ENCODE peak calls at places on chromosomes 16 and 17, in seven cellular contexts. I is ELF-1, B is ovary, K is right cardiac atrium, C is NCI-H2171 treated with DMSO at 0.1 percent for 48 hours, G is H54, Z is mucosa of descending colon. M is an unnamed sample.

GRCh38 chr17:74756891-74757290 is 8.5 kb downstream of the NHERF1 start:
- DNase-seq in I (no peak), B (no peak), K (no peak), C (no peak), G (no peak), Z (no peak), M (no peak)

GRCh38 chr17:7854078-7854777 is 638 bp upstream of the TMEM88 start:
- DNase-seq in I (no peak), B (peak), K (peak), C (no peak), G (no peak), Z (no peak), M (peak)

GRCh38 chr16:66099261-66099660 is 267.2 kb upstream of the CDH5 start:
- DNase-seq in I (no peak), B (no peak), K (no peak), C (peak), G (no peak), Z (no peak), M (no peak)

GRCh38 chr16:4410335-4411075 is 5.9 kb downstream of the CORO7 start:
- DNase-seq in I (no peak), B (peak), K (peak), C (no peak), G (no peak), Z (peak), M (peak)

GRCh38 chr17:39143552-39144093 is 7.8 kb downstream of the PLXDC1 start:
- DNase-seq in I (no peak), B (peak), K (peak), C (no peak), G (no peak), Z (no peak), M (peak)

GRCh38 chr17:39064374-39064773 is 87.1 kb downstream of the PLXDC1 start:
- DNase-seq in I (no peak), B (no peak), K (no peak), C (no peak), G (peak), Z (no peak), M (no peak)

GRCh38 chr17:19238167-19238505 is 970 bp downstream of the EPN2 start:
- DNase-seq in I (peak), B (peak), K (peak), C (peak), G (peak), Z (peak), M (peak)

GRCh38 chr17:42399948-42400843 is 12.0 kb upstream of the STAT3 start:
- DNase-seq in I (no peak), B (no peak), K (no peak), C (no peak), G (no peak), Z (no peak), M (no peak)

GRCh38 chr16:84039696-84040095 is 2.9 kb downstream of the SLC38A8 start:
- DNase-seq in I (no peak), B (no peak), K (peak), C (no peak), G (no peak), Z (no peak), M (no peak)

M was measured in left cardiac atrium.